ENCODE peak calls at places on chromosomes 2 and 18, in seven cellular contexts. One of them, this sample, is unnamed.

GRCh38 chr2:46276652-46277051 is 20.6 kb upstream of the EPAS1 start:
- DNase-seq in stromal cell of bone marrow: no peak
- DNase-seq in stimulated activated CD4-positive, alpha-beta T cell treated with anti-CD3 and anti-CD28 coated beads, Interleukin-4, amount 100 ng/mL, for 48 hours: no peak
- DNase-seq in activated gamma-delta T cell treated with Interleukin-2 at 50 U/mL for 16 hours: no peak
- DNase-seq in EH: peak; percentile 64
- DNase-seq in thoracic aorta: no peak
- DNase-seq in NCI-H1092 treated with DMSO at 0.1 percent for 48 hours: no peak
- DNase-seq in this sample: no peak

GRCh38 chr2:19102696-19103403 is 255.6 kb downstream of the OSR1 start:
- DNase-seq in EH: no peak
- DNase-seq in stimulated activated CD4-positive, alpha-beta T cell treated with anti-CD3 and anti-CD28 coated beads, Interleukin-4, amount 100 ng/mL, for 48 hours: no peak
- DNase-seq in activated gamma-delta T cell treated with Interleukin-2 at 50 U/mL for 16 hours: no peak
- DNase-seq in stromal cell of bone marrow: no peak
- DNase-seq in thoracic aorta: no peak
- DNase-seq in NCI-H1092 treated with DMSO at 0.1 percent for 48 hours: no peak
- DNase-seq in this sample: no peak

GRCh38 chr2:71530987-71531332 is 77.6 kb downstream of the DYSF start:
- DNase-seq in NCI-H1092 treated with DMSO at 0.1 percent for 48 hours: no peak
- DNase-seq in EH: no peak
- DNase-seq in activated gamma-delta T cell treated with Interleukin-2 at 50 U/mL for 16 hours: no peak
- DNase-seq in stimulated activated CD4-positive, alpha-beta T cell treated with anti-CD3 and anti-CD28 coated beads, Interleukin-4, amount 100 ng/mL, for 48 hours: no peak
- DNase-seq in stromal cell of bone marrow: no peak
- DNase-seq in thoracic aorta: no peak
- DNase-seq in this sample: no peak

GRCh38 chr18:7946724-7947377 is 379.7 kb downstream of the PTPRM start:
- DNase-seq in thoracic aorta: no peak
- DNase-seq in EH: peak; percentile 86
- DNase-seq in activated gamma-delta T cell treated with Interleukin-2 at 50 U/mL for 16 hours: no peak
- DNase-seq in stromal cell of bone marrow: peak; percentile 58
- DNase-seq in stimulated activated CD4-positive, alpha-beta T cell treated with anti-CD3 and anti-CD28 coated beads, Interleukin-4, amount 100 ng/mL, for 48 hours: no peak
- DNase-seq in NCI-H1092 treated with DMSO at 0.1 percent for 48 hours: peak; percentile 3
- DNase-seq in this sample: no peak

GRCh38 chr18:57913686-57914085 is 110.6 kb upstream of the ATP8B1 start:
- DNase-seq in activated gamma-delta T cell treated with Interleukin-2 at 50 U/mL for 16 hours: no peak
- DNase-seq in stromal cell of bone marrow: no peak
- DNase-seq in EH: no peak
- DNase-seq in NCI-H1092 treated with DMSO at 0.1 percent for 48 hours: no peak
- DNase-seq in thoracic aorta: no peak
- DNase-seq in stimulated activated CD4-positive, alpha-beta T cell treated with anti-CD3 and anti-CD28 coated beads, Interleukin-4, amount 100 ng/mL, for 48 hours: no peak
- DNase-seq in this sample: no peak

GRCh38 chr2:191836853-191837769 is 9.8 kb downstream of the CAVIN2 start:
- DNase-seq in thoracic aorta: no peak
- DNase-seq in NCI-H1092 treated with DMSO at 0.1 percent for 48 hours: no peak
- DNase-seq in stromal cell of bone marrow: no peak
- DNase-seq in EH: no peak
- DNase-seq in activated gamma-delta T cell treated with Interleukin-2 at 50 U/mL for 16 hours: no peak
- DNase-seq in stimulated activated CD4-positive, alpha-beta T cell treated with anti-CD3 and anti-CD28 coated beads, Interleukin-4, amount 100 ng/mL, for 48 hours: no peak
- DNase-seq in this sample: no peak

GRCh38 chr2:28263690-28264089 is 129.0 kb upstream of the FOSL2 start:
- DNase-seq in activated gamma-delta T cell treated with Interleukin-2 at 50 U/mL for 16 hours: no peak
- DNase-seq in stimulated activated CD4-positive, alpha-beta T cell treated with anti-CD3 and anti-CD28 coated beads, Interleukin-4, amount 100 ng/mL, for 48 hours: no peak
- DNase-seq in EH: no peak
- DNase-seq in thoracic aorta: no peak
- DNase-seq in NCI-H1092 treated with DMSO at 0.1 percent for 48 hours: no peak
- DNase-seq in stromal cell of bone marrow: no peak
- DNase-seq in this sample: no peak

GRCh38 chr2:130336877-130337734 is 5.6 kb upstream of the IMP4 start:
- DNase-seq in stimulated activated CD4-positive, alpha-beta T cell treated with anti-CD3 and anti-CD28 coated beads, Interleukin-4, amount 100 ng/mL, for 48 hours: peak; percentile 33
- DNase-seq in thoracic aorta: no peak
- DNase-seq in stromal cell of bone marrow: no peak
- DNase-seq in EH: peak; percentile 87
- DNase-seq in NCI-H1092 treated with DMSO at 0.1 percent for 48 hours: peak; percentile 83
- DNase-seq in activated gamma-delta T cell treated with Interleukin-2 at 50 U/mL for 16 hours: no peak
- DNase-seq in this sample: peak; percentile 41

GRCh38 chr2:151280276-151280675 is 9.2 kb downstream of the NMI start:
- DNase-seq in thoracic aorta: no peak
- DNase-seq in EH: peak; percentile 46
- DNase-seq in activated gamma-delta T cell treated with Interleukin-2 at 50 U/mL for 16 hours: no peak
- DNase-seq in NCI-H1092 treated with DMSO at 0.1 percent for 48 hours: no peak
- DNase-seq in stromal cell of bone marrow: peak; percentile 33
- DNase-seq in stimulated activated CD4-positive, alpha-beta T cell treated with anti-CD3 and anti-CD28 coated beads, Interleukin-4, amount 100 ng/mL, for 48 hours: no peak
- DNase-seq in this sample: no peak

GRCh38 chr2:238864207-238865014 is 16.5 kb downstream of the TWIST2 start:
- DNase-seq in activated gamma-delta T cell treated with Interleukin-2 at 50 U/mL for 16 hours: no peak
- DNase-seq in stimulated activated CD4-positive, alpha-beta T cell treated with anti-CD3 and anti-CD28 coated beads, Interleukin-4, amount 100 ng/mL, for 48 hours: peak; percentile 34
- DNase-seq in NCI-H1092 treated with DMSO at 0.1 percent for 48 hours: peak; percentile 16
- DNase-seq in EH: peak; percentile 100
- DNase-seq in thoracic aorta: peak; percentile 84
- DNase-seq in stromal cell of bone marrow: peak; percentile 96
- DNase-seq in this sample: peak; percentile 98

GRCh38 chr2:20634430-20635095 is 16.3 kb downstream of the HS1BP3 start:
- DNase-seq in thoracic aorta: no peak
- DNase-seq in NCI-H1092 treated with DMSO at 0.1 percent for 48 hours: no peak
- DNase-seq in stimulated activated CD4-positive, alpha-beta T cell treated with anti-CD3 and anti-CD28 coated beads, Interleukin-4, amount 100 ng/mL, for 48 hours: no peak
- DNase-seq in activated gamma-delta T cell treated with Interleukin-2 at 50 U/mL for 16 hours: no peak
- DNase-seq in EH: peak; percentile 64
- DNase-seq in stromal cell of bone marrow: no peak
- DNase-seq in this sample: no peak

GRCh38 chr18:63648241-63648640 is 4.2 kb upstream of the SERPINB4 start:
- DNase-seq in NCI-H1092 treated with DMSO at 0.1 percent for 48 hours: no peak
- DNase-seq in activated gamma-delta T cell treated with Interleukin-2 at 50 U/mL for 16 hours: no peak
- DNase-seq in thoracic aorta: no peak
- DNase-seq in stromal cell of bone marrow: no peak
- DNase-seq in stimulated activated CD4-positive, alpha-beta T cell treated with anti-CD3 and anti-CD28 coated beads, Interleukin-4, amount 100 ng/mL, for 48 hours: no peak
- DNase-seq in EH: peak; percentile 76
- DNase-seq in this sample: no peak

GRCh38 chr2:172038121-172038520 is 38.4 kb downstream of the METAP1D start:
- DNase-seq in NCI-H1092 treated with DMSO at 0.1 percent for 48 hours: no peak
- DNase-seq in activated gamma-delta T cell treated with Interleukin-2 at 50 U/mL for 16 hours: no peak
- DNase-seq in thoracic aorta: no peak
- DNase-seq in stimulated activated CD4-positive, alpha-beta T cell treated with anti-CD3 and anti-CD28 coated beads, Interleukin-4, amount 100 ng/mL, for 48 hours: no peak
- DNase-seq in EH: peak; percentile 43
- DNase-seq in stromal cell of bone marrow: no peak
- DNase-seq in this sample: no peak

GRCh38 chr2:42314892-42315468 is 46.0 kb downstream of the COX7A2L start:
- DNase-seq in NCI-H1092 treated with DMSO at 0.1 percent for 48 hours: no peak
- DNase-seq in stimulated activated CD4-positive, alpha-beta T cell treated with anti-CD3 and anti-CD28 coated beads, Interleukin-4, amount 100 ng/mL, for 48 hours: no peak
- DNase-seq in stromal cell of bone marrow: peak; percentile 83
- DNase-seq in thoracic aorta: no peak
- DNase-seq in activated gamma-delta T cell treated with Interleukin-2 at 50 U/mL for 16 hours: no peak
- DNase-seq in EH: peak; percentile 94
- DNase-seq in this sample: peak; percentile 62

GRCh38 chr2:240355962-240356361 is 79.5 kb upstream of the GPC1 start:
- DNase-seq in activated gamma-delta T cell treated with Interleukin-2 at 50 U/mL for 16 hours: no peak
- DNase-seq in stromal cell of bone marrow: no peak
- DNase-seq in stimulated activated CD4-positive, alpha-beta T cell treated with anti-CD3 and anti-CD28 coated beads, Interleukin-4, amount 100 ng/mL, for 48 hours: no peak
- DNase-seq in EH: no peak
- DNase-seq in thoracic aorta: no peak
- DNase-seq in NCI-H1092 treated with DMSO at 0.1 percent for 48 hours: no peak
- DNase-seq in this sample: no peak

GRCh38 chr18:59140287-59140885 is 702 bp downstream of the SEC11C start:
- DNase-seq in EH: peak; percentile 60
- DNase-seq in stimulated activated CD4-positive, alpha-beta T cell treated with anti-CD3 and anti-CD28 coated beads, Interleukin-4, amount 100 ng/mL, for 48 hours: no peak
- DNase-seq in activated gamma-delta T cell treated with Interleukin-2 at 50 U/mL for 16 hours: no peak
- DNase-seq in thoracic aorta: no peak
- DNase-seq in NCI-H1092 treated with DMSO at 0.1 percent for 48 hours: peak; percentile 65
- DNase-seq in stromal cell of bone marrow: peak; percentile 22
- DNase-seq in this sample: no peak

GRCh38 chr2:113181491-113182051 is 7.8 kb downstream of the PSD4 start:
- DNase-seq in activated gamma-delta T cell treated with Interleukin-2 at 50 U/mL for 16 hours: no peak
- DNase-seq in thoracic aorta: no peak
- DNase-seq in EH: no peak
- DNase-seq in stromal cell of bone marrow: no peak
- DNase-seq in NCI-H1092 treated with DMSO at 0.1 percent for 48 hours: no peak
- DNase-seq in stimulated activated CD4-positive, alpha-beta T cell treated with anti-CD3 and anti-CD28 coated beads, Interleukin-4, amount 100 ng/mL, for 48 hours: no peak
- DNase-seq in this sample: no peak

GRCh38 chr2:182608181-182608845 is 107.7 kb upstream of the DNAJC10 start:
- DNase-seq in stimulated activated CD4-positive, alpha-beta T cell treated with anti-CD3 and anti-CD28 coated beads, Interleukin-4, amount 100 ng/mL, for 48 hours: no peak
- DNase-seq in stromal cell of bone marrow: no peak
- DNase-seq in NCI-H1092 treated with DMSO at 0.1 percent for 48 hours: no peak
- DNase-seq in EH: no peak
- DNase-seq in thoracic aorta: no peak
- DNase-seq in activated gamma-delta T cell treated with Interleukin-2 at 50 U/mL for 16 hours: no peak
- DNase-seq in this sample: no peak

This sample was measured in AG09319.